ENCODE peak calls at places on chromosomes 5 and 9, in six cellular contexts. Z is heart right ventricle, Q is osteocyte, F is neural progenitor cell, E is dorsolateral prefrontal cortex, O is Peyer's patch. I is an unnamed sample.

GRCh38 chr5:146507428-146507827 is 8.6 kb downstream of the GPR151 start:
- DNase-seq in Q (no peak), Z (no peak), E (no peak), F (no peak), O (no peak), I (no peak)

GRCh38 chr5:172641359-172642045 is 439 bp downstream of the NEURL1B start:
- DNase-seq in O (no peak), Q (no peak), F (peak), E (peak), Z (peak), I (no peak)

GRCh38 chr5:42021923-42022322 is 96.8 kb downstream of the FBXO4 start:
- DNase-seq in F (no peak), O (no peak), Z (no peak), E (no peak), Q (no peak), I (no peak)

GRCh38 chr5:5623397-5623796 is 200.9 kb downstream of the ICE1 start:
- DNase-seq in Z (no peak), F (no peak), O (no peak), Q (no peak), E (no peak), I (no peak)

GRCh38 chr9:75142208-75142607 is 53.9 kb downstream of the OSTF1 start:
- DNase-seq in F (no peak), Q (no peak), Z (no peak), O (no peak), E (no peak), I (no peak)

GRCh38 chr5:147381555-147381954 is 128.3 kb downstream of the DPYSL3 start:
- DNase-seq in F (no peak), Z (no peak), Q (no peak), O (no peak), E (no peak), I (no peak)

GRCh38 chr9:117616436-117616835 is 87.8 kb upstream of the TLR4 start:
- DNase-seq in Z (no peak), O (no peak), E (no peak), Q (no peak), F (no peak), I (no peak)

GRCh38 chr5:144191461-144191860 is 20.8 kb downstream of the KCTD16 start:
- DNase-seq in Q (no peak), E (no peak), F (no peak), Z (no peak), O (no peak), I (no peak)

GRCh38 chr5:55841976-55842375 is 9.2 kb upstream of the IL31RA start:
- DNase-seq in Q (no peak), O (no peak), F (no peak), Z (no peak), E (no peak), I (no peak)

GRCh38 chr9:37917801-37918664 is 14.1 kb upstream of the SLC25A51 start:
- DNase-seq in E (no peak), F (no peak), O (no peak), Q (no peak), Z (no peak), I (no peak)

GRCh38 chr9:134369416-134370212 is 43.4 kb downstream of the RXRA start:
- DNase-seq in O (no peak), Z (no peak), Q (no peak), F (no peak), E (no peak), I (no peak)

GRCh38 chr9:109856785-109857184 is 76.8 kb downstream of the PALM2AKAP2 start:
- DNase-seq in E (peak), Q (no peak), O (no peak), Z (peak), F (peak), I (no peak)

GRCh38 chr5:115857621-115858349 is 16.1 kb downstream of the AP3S1 start:
- DNase-seq in O (no peak), E (no peak), Z (no peak), F (peak), Q (no peak), I (no peak)

GRCh38 chr9:70367305-70367930 is 47.0 kb downstream of the KLF9 start:
- DNase-seq in E (no peak), Q (no peak), F (no peak), Z (no peak), O (no peak), I (no peak)

GRCh38 chr5:73946926-73947455 is 321.0 kb downstream of the ARHGEF28 start:
- DNase-seq in O (no peak), F (no peak), Z (no peak), E (no peak), Q (no peak), I (no peak)

GRCh38 chr5:73947876-73948275 is 321.9 kb downstream of the ARHGEF28 start:
- DNase-seq in Z (no peak), F (no peak), Q (no peak), O (no peak), E (no peak), I (no peak)

GRCh38 chr5:73945505-73945904 is 319.5 kb downstream of the ARHGEF28 start:
- DNase-seq in Z (no peak), F (peak), E (no peak), Q (no peak), O (no peak), I (no peak)

GRCh38 chr5:73944581-73944980 is 318.6 kb downstream of the ARHGEF28 start:
- DNase-seq in F (no peak), O (no peak), Z (no peak), E (no peak), Q (no peak), I (no peak)

GRCh38 chr5:73946278-73946677 is 320.3 kb downstream of the ARHGEF28 start:
- DNase-seq in Z (no peak), Q (no peak), O (no peak), E (no peak), F (no peak), I (no peak)
- TF ChIP-seq CTCF in Z (no peak), Q (no peak), O (no peak), E (no peak), F (no peak), I (no peak)

GRCh38 chr5:120101771-120102170 is 362.3 kb upstream of the PRR16 start:
- DNase-seq in Q (no peak), E (no peak), O (no peak), F (no peak), Z (no peak), I (no peak)

GRCh38 chr5:120103498-120103897 is 360.6 kb upstream of the PRR16 start:
- DNase-seq in E (no peak), O (no peak), Q (no peak), F (no peak), Z (no peak), I (no peak)

GRCh38 chr5:120108586-120109254 is 355.4 kb upstream of the PRR16 start:
- DNase-seq in O (no peak), F (no peak), E (no peak), Q (no peak), Z (no peak), I (no peak)

GRCh38 chr5:120106912-120107525 is 357.1 kb upstream of the PRR16 start:
- DNase-seq in E (no peak), F (no peak), Z (no peak), O (no peak), Q (no peak), I (no peak)
- TF ChIP-seq CTCF in E (no peak), F (no peak), Z (no peak), O (no peak), Q (no peak), I (no peak)

GRCh38 chr9:130480673-130481072 is 35.9 kb downstream of the ASS1 start:
- DNase-seq in Q (no peak), E (no peak), F (peak), O (no peak), Z (no peak), I (no peak)
- TF ChIP-seq CTCF in Q (peak), E (no peak), F (peak), O (no peak), Z (no peak), I (peak)

GRCh38 chr5:75608886-75609285 is 2.4 kb upstream of the ANKDD1B start:
- DNase-seq in Z (no peak), F (no peak), Q (no peak), O (no peak), E (no peak), I (no peak)
- TF ChIP-seq CTCF in Z (no peak), F (no peak), Q (no peak), O (no peak), E (no peak), I (no peak)